ENCODE peak calls at places on chromosomes 11 and 22, in four cellular contexts. M is A549, Y is HepG2, W is GM12878. I is an unnamed sample.

GRCh38 chr11:64726211-64726641 is 3.2 kb upstream of the NRXN2 start:
- DNase-seq in M (no peak), Y (no peak), W (no peak), I (no peak)

GRCh38 chr11:77230878-77231605 is 70.4 kb downstream of the GDPD4 start:
- DNase-seq in M (no peak), Y (no peak), W (no peak), I (no peak)

GRCh38 chr11:65133724-65134123 is 595 bp downstream of the SYVN1 start:
- DNase-seq in M (no peak), Y (no peak), W (no peak), I (no peak)

GRCh38 chr11:12961615-12962014 is 47.5 kb upstream of the RASSF10 start:
- DNase-seq in M (peak; percentile 34), Y (no peak), W (no peak), I (peak; percentile 22)

GRCh38 chr11:17734418-17734911 is at the start of gene KCNC1:
- DNase-seq in M (peak; percentile 52), Y (no peak), W (no peak), I (peak; percentile 93)

GRCh38 chr11:116071241-116071640 is 567.0 kb upstream of the CADM1 start:
- DNase-seq in M (no peak), Y (no peak), W (no peak), I (no peak)

GRCh38 chr11:86116386-86116726 is 47.5 kb upstream of the PICALM start:
- DNase-seq in M (peak; percentile 52), Y (no peak), W (peak; percentile 77), I (peak; percentile 16)

GRCh38 chr11:75743711-75744563 is 24.6 kb upstream of the DGAT2 start:
- DNase-seq in M (no peak), Y (no peak), W (no peak), I (no peak)

GRCh38 chr11:107468596-107468995 is 11.0 kb upstream of the CWF19L2 start:
- DNase-seq in M (peak; percentile 3), Y (no peak), W (no peak), I (peak; percentile 18)

GRCh38 chr22:33920927-33921575 is 775 bp upstream of the LARGE1 start:
- DNase-seq in M (peak; percentile 85), Y (peak; percentile 86), W (peak; percentile 43), I (peak; percentile 96)

GRCh38 chr22:33921576-33922181 is 1.4 kb upstream of the LARGE1 start:
- DNase-seq in M (peak; percentile 17), Y (peak; percentile 29), W (no peak), I (peak; percentile 84)

GRCh38 chr22:33923660-33924246 is 3.5 kb upstream of the LARGE1 start:
- DNase-seq in M (peak; percentile 74), Y (peak; percentile 67), W (no peak), I (peak; percentile 60)

GRCh38 chr22:33923033-33923432 is 2.8 kb upstream of the LARGE1 start:
- DNase-seq in M (no peak), Y (no peak), W (no peak), I (no peak)

DNA sequence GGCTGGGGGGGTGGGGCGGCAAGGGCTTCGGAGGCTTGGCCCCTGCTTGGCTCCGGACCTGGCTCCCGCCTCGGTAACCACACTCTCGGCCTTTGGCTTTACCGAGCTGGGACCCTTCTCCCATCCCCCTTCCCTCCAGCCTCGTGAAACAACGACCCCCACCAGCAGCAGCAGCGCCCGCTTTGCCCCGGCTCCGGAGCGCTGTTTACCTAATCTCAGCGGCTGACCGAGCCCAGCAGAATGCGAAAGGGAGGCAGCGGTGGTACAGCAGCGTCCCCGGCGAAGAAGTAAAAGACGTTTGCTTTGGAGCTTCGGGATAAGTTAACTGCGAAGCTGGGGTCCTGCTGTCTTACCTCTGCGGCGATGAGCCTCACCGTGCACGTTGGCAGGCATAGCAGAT is 2.0 kb upstream of the LARGE1 start:
- DNase-seq in M (no peak), Y (peak; percentile 9), W (no peak), I (no peak)
- TF ChIP-seq EP300 in M (no peak), Y (no peak), W (no peak), I (no peak)

GRCh38 chr22:40176921-40177737 is 596 bp upstream of the TNRC6B start:
- DNase-seq in M (peak; percentile 49), Y (peak; percentile 87), W (peak; percentile 41), I (no peak)

GRCh38 chr22:40177738-40178416 is at the start of gene TNRC6B:
- DNase-seq in M (peak; percentile 94), Y (peak; percentile 98), W (peak; percentile 98), I (peak; percentile 58)

GRCh38 chr22:40179535-40179934 is 1.8 kb downstream of the TNRC6B start:
- DNase-seq in M (no peak), Y (no peak), W (no peak), I (no peak)

GRCh38 chr22:40180403-40180802 is 2.7 kb downstream of the TNRC6B start:
- DNase-seq in M (no peak), Y (no peak), W (no peak), I (no peak)

GRCh38 chr22:40178417-40179409 is 988 bp downstream of the TNRC6B start:
- DNase-seq in M (no peak), Y (peak; percentile 31), W (no peak), I (peak; percentile 16)
- TF ChIP-seq PBX3 in M (no peak), Y (no peak), W (no peak), I (no peak)

GRCh38 chr22:38415561-38416321 is 39.3 kb downstream of the KCNJ4 start:
- DNase-seq in M (no peak), Y (no peak), W (no peak), I (no peak)
- TF ChIP-seq EP300 in M (no peak), Y (no peak), W (no peak), I (no peak)

GRCh38 chr22:36461665-36462474 is 19.6 kb downstream of the TXN2 start:
- DNase-seq in M (peak; percentile 90), Y (peak; percentile 63), W (no peak), I (no peak)
- TF ChIP-seq PBX3 in M (no peak), Y (no peak), W (no peak), I (no peak)

GRCh38 chr11:14668733-14669301 is 25.2 kb downstream of the PDE3B start:
- DNase-seq in M (no peak), Y (peak; percentile 37), W (no peak), I (no peak)
- TF ChIP-seq EP300 in M (no peak), Y (no peak), W (no peak), I (no peak)

GRCh38 chr11:6563121-6563619 is 40.2 kb downstream of the RRP8 start:
- DNase-seq in M (no peak), Y (no peak), W (no peak), I (no peak)

GRCh38 chr11:6565325-6565724 is 38.1 kb downstream of the RRP8 start:
- DNase-seq in M (no peak), Y (no peak), W (no peak), I (no peak)

GRCh38 chr11:6565988-6566703 is 37.3 kb downstream of the RRP8 start:
- DNase-seq in M (no peak), Y (no peak), W (no peak), I (no peak)

GRCh38 chr11:6561288-6561687 is 42.1 kb downstream of the RRP8 start:
- DNase-seq in M (no peak), Y (no peak), W (no peak), I (no peak)

GRCh38 chr11:6563667-6564066 is 39.7 kb downstream of the RRP8 start:
- DNase-seq in M (no peak), Y (no peak), W (no peak), I (no peak)
- TF ChIP-seq PBX3 in M (no peak), Y (no peak), W (no peak), I (no peak)

DNA sequence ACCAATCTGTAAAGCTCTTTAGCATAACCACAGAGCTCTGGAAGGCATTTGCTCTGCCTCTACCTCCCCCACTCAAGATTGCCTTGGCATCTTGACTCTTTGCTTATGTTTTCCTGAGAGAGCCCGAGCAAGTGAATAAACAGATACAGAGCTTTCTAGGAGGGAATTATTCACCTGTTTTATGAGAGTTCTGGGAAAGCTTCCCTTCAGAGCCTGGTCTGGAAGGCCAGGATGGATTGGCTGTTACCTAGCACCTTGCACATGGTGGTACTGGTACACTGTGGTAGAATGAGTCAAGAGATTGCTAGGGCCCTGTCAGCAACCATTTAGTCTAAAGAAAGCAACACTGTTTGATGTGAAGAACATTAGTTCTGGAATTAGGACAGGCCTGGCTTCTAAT is 52.3 kb downstream of the CABIN1 start:
- DNase-seq in M (no peak), Y (no peak), W (no peak), I (no peak)
- TF ChIP-seq EP300 in M (no peak), Y (no peak), W (no peak), I (no peak)

GRCh38 chr22:34410111-34410510 is 489.8 kb upstream of the LARGE1 start:
- DNase-seq in M (no peak), Y (no peak), W (no peak), I (no peak)

GRCh38 chr22:34416321-34416900 is 496.1 kb upstream of the LARGE1 start:
- DNase-seq in M (no peak), Y (no peak), W (no peak), I (no peak)

GRCh38 chr22:34414467-34415440 is 494.5 kb upstream of the LARGE1 start:
- DNase-seq in M (peak; percentile 66), Y (peak; percentile 84), W (peak; percentile 39), I (peak; percentile 21)
- TF ChIP-seq PBX3 in M (no peak), Y (no peak), W (no peak), I (no peak)

GRCh38 chr11:78759067-78759466 is 184.4 kb upstream of the NARS2 start:
- DNase-seq in M (no peak), Y (no peak), W (no peak), I (no peak)
- TF ChIP-seq EP300 in M (no peak), Y (no peak), W (no peak), I (no peak)

GRCh38 chr11:128201801-128202200 is 385.6 kb downstream of the ETS1 start:
- DNase-seq in M (no peak), Y (no peak), W (no peak), I (no peak)

GRCh38 chr11:128207861-128208321 is 379.5 kb downstream of the ETS1 start:
- DNase-seq in M (peak; percentile 94), Y (no peak), W (no peak), I (no peak)

GRCh38 chr11:128205796-128206195 is 381.6 kb downstream of the ETS1 start:
- DNase-seq in M (no peak), Y (no peak), W (no peak), I (no peak)

GRCh38 chr11:128206476-128206875 is 380.9 kb downstream of the ETS1 start:
- DNase-seq in M (no peak), Y (no peak), W (no peak), I (no peak)

DNA sequence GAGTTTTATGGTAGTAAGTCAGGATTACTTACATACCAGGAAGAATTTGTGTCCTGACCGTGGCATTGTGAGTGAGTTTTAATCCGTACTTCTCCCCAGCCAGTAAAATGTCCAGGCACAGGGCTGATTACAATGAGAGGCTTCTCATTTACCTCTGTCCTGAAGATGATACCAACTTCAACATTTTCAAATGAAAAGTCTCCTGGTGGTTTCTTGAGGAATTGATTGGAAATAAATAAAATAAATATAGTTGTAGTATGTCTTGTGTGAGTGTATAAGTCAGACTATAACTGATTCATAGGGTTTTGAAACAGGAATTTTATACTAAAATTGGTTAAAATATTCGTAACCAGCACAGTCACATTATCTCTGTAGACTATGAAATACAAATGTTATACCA is 382.5 kb downstream of the ETS1 start:
- DNase-seq in M (no peak), Y (no peak), W (no peak), I (no peak)
- TF ChIP-seq PBX3 in M (no peak), Y (no peak), W (no peak), I (no peak)